ENCODE peak calls at places on chromosomes 12 and 14, in seven cellular contexts. N is H1, W is HepG2, M is A549, J is K562, Y is SK-N-SH, Z is GM12878. R is an unnamed sample.

GRCh38 chr12:2619136-2619535 is 175.6 kb upstream of the FKBP4 start:
- DNase-seq in Z (no peak), M (no peak), Y (no peak), W (no peak), J (no peak), N (no peak), R (no peak)

GRCh38 chr12:63916561-63917476 is 72.3 kb downstream of the SRGAP1 start:
- DNase-seq in Z (no peak), W (no peak), Y (no peak), J (no peak), M (peak), N (no peak), R (no peak)

GRCh38 chr12:89323568-89324218 is 28.6 kb downstream of the DUSP6 start:
- DNase-seq in N (no peak), Z (no peak), W (no peak), M (no peak), Y (no peak), J (no peak), R (no peak)

GRCh38 chr14:69522026-69522425 is 37.5 kb downstream of the PLEKHD1 start:
- DNase-seq in Z (no peak), Y (no peak), N (no peak), W (no peak), J (no peak), M (no peak), R (no peak)

GRCh38 chr12:78887008-78887407 is 22.4 kb downstream of the SYT1 start:
- DNase-seq in J (no peak), W (peak), Y (no peak), N (no peak), M (peak), Z (no peak), R (no peak)

GRCh38 chr12:50647479-50647878 is 116.4 kb upstream of the ATF1 start:
- DNase-seq in Y (no peak), J (no peak), Z (no peak), M (no peak), N (no peak), W (peak), R (no peak)

GRCh38 chr12:120261951-120262851 is 3.3 kb downstream of the PXN start:
- DNase-seq in Z (no peak), W (no peak), Y (no peak), M (peak), J (peak), N (no peak), R (no peak)

GRCh38 chr12:121536058-121536928 is 44.5 kb downstream of the KDM2B start:
- DNase-seq in N (peak), Z (no peak), J (peak), Y (peak), W (no peak), M (peak), R (peak)

GRCh38 chr12:65696227-65696626 is 128.1 kb upstream of the HMGA2 start:
- DNase-seq in W (no peak), J (no peak), Y (no peak), N (no peak), Z (no peak), M (peak), R (no peak)

GRCh38 chr12:25723286-25723685 is 170.2 kb upstream of the LMNTD1 start:
- DNase-seq in Z (no peak), M (no peak), W (no peak), N (no peak), J (no peak), Y (no peak), R (no peak)

GRCh38 chr14:105034314-105035039 is 13.6 kb upstream of the CDCA4 start:
- DNase-seq in M (no peak), Z (no peak), Y (no peak), W (no peak), J (no peak), N (no peak), R (no peak)

GRCh38 chr12:19311165-19311564 is 128.1 kb upstream of the AEBP2 start:
- DNase-seq in N (no peak), Y (no peak), M (no peak), W (no peak), Z (no peak), J (no peak), R (no peak)

GRCh38 chr12:19322376-19322775 is 116.9 kb upstream of the AEBP2 start:
- DNase-seq in J (no peak), N (no peak), Z (no peak), W (no peak), M (no peak), Y (no peak), R (no peak)

GRCh38 chr12:19312637-19313036 is 126.7 kb upstream of the AEBP2 start:
- DNase-seq in W (no peak), M (no peak), Z (no peak), N (no peak), Y (no peak), J (no peak), R (no peak)

GRCh38 chr12:19316420-19316819 is 122.9 kb upstream of the AEBP2 start:
- DNase-seq in N (no peak), W (no peak), J (no peak), M (peak), Y (no peak), Z (no peak), R (no peak)
- TF ChIP-seq MAX in N (no peak), W (no peak), J (no peak), M (no peak), Y (no peak), Z (no peak), R (no peak)

GRCh38 chr14:63276016-63276415 is 42.7 kb downstream of the GPHB5 start:
- DNase-seq in N (no peak), Y (no peak), M (no peak), J (no peak), W (no peak), Z (no peak), R (no peak)
- TF ChIP-seq USF2 in N (no peak), Y (no peak), M (no peak), J (no peak), W (no peak), Z (no peak), R (no peak)

GRCh38 chr14:100403802-100404201 is 80.7 kb downstream of the SLC25A47 start:
- DNase-seq in Z (no peak), N (no peak), W (no peak), J (no peak), Y (no peak), M (no peak), R (no peak)
- TF ChIP-seq MAX in Z (no peak), N (no peak), W (no peak), J (no peak), Y (no peak), M (no peak), R (no peak)

DNA sequence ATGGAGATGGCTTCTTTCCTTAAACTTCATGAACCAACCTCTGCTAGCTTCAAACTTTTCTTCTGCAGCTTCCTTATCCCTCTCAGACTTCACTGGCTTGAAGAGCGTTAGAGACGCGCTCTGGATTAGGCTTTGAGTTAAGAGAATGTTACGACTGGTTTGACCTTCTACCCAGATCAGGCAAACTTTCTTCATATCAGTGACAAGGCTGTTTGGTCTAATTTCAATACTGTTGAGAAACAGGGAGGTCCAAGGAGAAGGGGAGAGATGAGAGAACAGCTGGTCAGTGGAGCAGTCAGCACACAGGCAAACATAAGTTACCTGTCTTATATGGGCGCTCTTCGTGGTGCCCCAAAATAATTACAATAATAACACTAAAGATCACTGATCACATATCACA is 14.9 kb downstream of the SCAF11 start:
- DNase-seq in Z (no peak), M (no peak), J (no peak), W (no peak), Y (no peak), N (no peak), R (no peak)
- TF ChIP-seq USF2 in Z (no peak), M (no peak), J (no peak), W (no peak), Y (no peak), N (no peak), R (no peak)

DNA sequence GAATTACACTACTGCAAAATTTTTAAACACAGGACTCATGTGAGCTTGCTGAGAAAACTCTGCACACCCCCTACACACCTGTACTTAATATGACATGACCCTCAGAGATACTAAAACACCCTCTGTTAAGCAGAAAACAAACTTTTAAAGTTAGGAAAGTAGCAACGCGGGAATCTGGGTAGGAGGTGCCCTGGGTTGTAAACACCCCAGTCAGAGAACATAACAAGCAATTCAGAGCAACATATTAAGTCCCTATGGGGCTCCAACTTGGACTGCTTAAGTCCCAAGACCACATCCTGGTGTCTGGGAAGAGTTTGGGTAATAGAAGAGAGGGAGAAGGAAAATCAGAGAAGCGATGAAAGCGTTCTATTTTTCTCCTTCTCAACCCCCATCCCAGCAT is 1.2 kb downstream of the ATF7 start:
- DNase-seq in J (no peak), W (no peak), Y (no peak), N (no peak), M (no peak), Z (no peak), R (no peak)
- TF ChIP-seq MAX in J (no peak), W (no peak), Y (no peak), N (no peak), M (no peak), Z (no peak), R (no peak)

GRCh38 chr12:103841690-103842584 is 903 bp upstream of the NT5DC3 start:
- DNase-seq in W (peak), Z (no peak), M (peak), N (peak), J (peak), Y (no peak), R (peak)
- TF ChIP-seq USF2 in W (no peak), Z (no peak), M (no peak), N (no peak), J (no peak), Y (no peak), R (no peak)

GRCh38 chr12:105036937-105037649 is 47.2 kb downstream of the ALDH1L2 start:
- DNase-seq in M (no peak), W (no peak), N (no peak), Y (no peak), J (no peak), Z (no peak), R (no peak)
- TF ChIP-seq MAX in M (no peak), W (no peak), N (no peak), Y (no peak), J (no peak), Z (no peak), R (no peak)

GRCh38 chr14:96130854-96131253 is 73.8 kb upstream of the BDKRB2 start:
- DNase-seq in W (no peak), M (no peak), Y (no peak), J (no peak), N (no peak), Z (no peak), R (no peak)

GRCh38 chr14:96131836-96132235 is 72.8 kb upstream of the BDKRB2 start:
- DNase-seq in W (no peak), M (no peak), Y (no peak), N (no peak), Z (no peak), J (no peak), R (no peak)

GRCh38 chr14:96126783-96127271 is 77.8 kb upstream of the BDKRB2 start:
- DNase-seq in Y (no peak), Z (no peak), M (no peak), N (no peak), J (no peak), W (no peak), R (no peak)

GRCh38 chr14:96129128-96129736 is 75.4 kb upstream of the BDKRB2 start:
- DNase-seq in N (no peak), J (no peak), W (no peak), M (no peak), Y (no peak), Z (no peak), R (no peak)

GRCh38 chr14:96130391-96130790 is 74.2 kb upstream of the BDKRB2 start:
- DNase-seq in W (no peak), M (no peak), Y (no peak), Z (no peak), N (no peak), J (no peak), R (no peak)
- TF ChIP-seq USF2 in W (no peak), M (no peak), Y (no peak), Z (no peak), N (no peak), J (no peak), R (no peak)

R was measured in WTC11.